ENCODE peak calls at places on chromosomes 7 and 10, in five cellular contexts. X is spleen, Q is hepatocyte, V is OCI-LY7, M is cardiac fibroblast. G is an unnamed sample.

GRCh38 chr7:23544913-23545354 is 13.2 kb upstream of the TRA2A start:
- DNase-seq in Q (peak; percentile 52), X (no peak), M (peak; percentile 43), V (peak; percentile 63), G (no peak)

GRCh38 chr10:99661370-99661749 is 2.1 kb downstream of the ENTPD7 start:
- DNase-seq in M (peak; percentile 65), X (no peak), Q (peak; percentile 26), V (no peak), G (no peak)

GRCh38 chr7:115218076-115218475 is 296.2 kb downstream of the MDFIC start:
- DNase-seq in Q (no peak), V (no peak), X (no peak), M (no peak), G (no peak)

GRCh38 chr10:131642966-131643365 is 257.8 kb upstream of the PPP2R2D start:
- DNase-seq in X (peak; percentile 32), Q (no peak), M (no peak), V (no peak), G (no peak)

GRCh38 chr7:122416316-122416925 is 111.9 kb upstream of the FEZF1 start:
- DNase-seq in V (no peak), Q (no peak), M (peak; percentile 10), X (no peak), G (no peak)

GRCh38 chr7:5692845-5693278 is 88.6 kb downstream of the RNF216 start:
- DNase-seq in X (no peak), M (peak; percentile 61), V (no peak), Q (no peak), G (no peak)

GRCh38 chr10:121818599-121818998 is 109.2 kb downstream of the ATE1 start:
- DNase-seq in Q (no peak), X (no peak), M (no peak), V (no peak), G (no peak)

GRCh38 chr10:69411476-69411875 is 5.2 kb downstream of the TACR2 start:
- DNase-seq in M (no peak), V (no peak), Q (no peak), X (no peak), G (no peak)

GRCh38 chr10:131747251-131747650 is 153.6 kb upstream of the PPP2R2D start:
- DNase-seq in V (no peak), X (no peak), Q (no peak), M (no peak), G (no peak)

GRCh38 chr7:134058980-134059379 is 68.2 kb upstream of the LRGUK start:
- DNase-seq in V (no peak), Q (no peak), M (peak; percentile 13), X (no peak), G (no peak)

GRCh38 chr10:102401735-102402511 is 6.4 kb downstream of the NFKB2 start:
- DNase-seq in Q (peak; percentile 70), X (no peak), M (peak; percentile 21), V (no peak), G (peak; percentile 40)

GRCh38 chr7:51601461-51601860 is 284.9 kb upstream of the COBL start:
- DNase-seq in Q (no peak), V (no peak), X (no peak), M (no peak), G (no peak)

GRCh38 chr7:30274641-30275040 is 9.8 kb upstream of the ZNRF2 start:
- DNase-seq in X (no peak), Q (no peak), V (peak; percentile 71), M (no peak), G (no peak)

GRCh38 chr10:105875050-105875449 is 1234.0 kb downstream of the SORCS3 start:
- DNase-seq in V (no peak), M (no peak), Q (no peak), X (no peak), G (no peak)

GRCh38 chr10:43857206-43857952 is 208.7 kb upstream of the ZNF32 start:
- DNase-seq in Q (no peak), M (peak; percentile 90), V (no peak), X (peak; percentile 41), G (no peak)

GRCh38 chr7:47786557-47787248 is 161.6 kb downstream of the PKD1L1 start:
- DNase-seq in M (peak; percentile 99), Q (peak; percentile 89), V (no peak), X (no peak), G (no peak)

GRCh38 chr7:100753750-100754149 is 20.4 kb downstream of the ZAN start:
- DNase-seq in Q (no peak), V (no peak), X (no peak), M (peak; percentile 11), G (no peak)

GRCh38 chr7:29255199-29255838 is 60.7 kb downstream of the CHN2 start:
- DNase-seq in V (no peak), M (no peak), X (no peak), Q (no peak), G (no peak)

GRCh38 chr7:78326870-78327269 is 528.3 kb downstream of the PHTF2 start:
- DNase-seq in V (no peak), Q (no peak), X (no peak), M (peak; percentile 5), G (no peak)

GRCh38 chr10:48306870-48307531 is 524 bp downstream of the MAPK8 start:
- DNase-seq in Q (peak; percentile 77), X (no peak), M (peak; percentile 60), V (no peak), G (no peak)

GRCh38 chr7:132609906-132610520 is 33.7 kb upstream of the PLXNA4 start:
- DNase-seq in X (no peak), M (no peak), V (no peak), Q (no peak), G (no peak)

GRCh38 chr7:151647874-151648273 is 128.2 kb upstream of the RHEB start:
- DNase-seq in V (no peak), X (no peak), Q (no peak), M (no peak), G (no peak)

GRCh38 chr10:74096777-74097176 is 53.9 kb downstream of the AP3M1 start:
- DNase-seq in V (peak; percentile 43), M (no peak), X (no peak), Q (no peak), G (no peak)

GRCh38 chr10:75887981-75888380 is 456.6 kb downstream of the LRMDA start:
- DNase-seq in M (no peak), X (no peak), V (no peak), Q (no peak), G (no peak)

GRCh38 chr7:2646336-2646679 is 14.5 kb downstream of the TTYH3 start:
- DNase-seq in X (no peak), M (no peak), Q (no peak), V (peak; percentile 48), G (no peak)

GRCh38 chr7:76054129-76055120 is 6.5 kb downstream of the MDH2 start:
- DNase-seq in M (peak; percentile 30), X (no peak), Q (peak; percentile 66), V (no peak), G (no peak)

GRCh38 chr10:49512121-49512809 is 26.7 kb downstream of the ERCC6 start:
- DNase-seq in M (peak; percentile 62), Q (peak; percentile 52), X (no peak), V (peak; percentile 56), G (no peak)

GRCh38 chr10:10353326-10353725 is 664.3 kb upstream of the CELF2 start:
- DNase-seq in X (no peak), M (no peak), Q (no peak), V (no peak), G (no peak)

GRCh38 chr10:124648738-124649137 is 95.4 kb downstream of the FAM53B start:
- DNase-seq in Q (peak; percentile 68), M (peak; percentile 89), V (no peak), X (peak; percentile 90), G (peak; percentile 84)

GRCh38 chr7:135320277-135320676 is 86.6 kb downstream of the STRA8 start:
- DNase-seq in Q (peak; percentile 59), X (no peak), M (peak; percentile 91), V (no peak), G (no peak)

GRCh38 chr10:106175760-106176377 is 988.6 kb downstream of the SORCS1 start:
- DNase-seq in V (peak; percentile 14), Q (peak; percentile 52), M (peak; percentile 56), X (no peak), G (no peak)

GRCh38 chr7:128697301-128697905 is 25.3 kb downstream of the GARIN1A start:
- DNase-seq in V (peak; percentile 45), X (peak; percentile 85), Q (peak; percentile 68), M (peak; percentile 68), G (peak; percentile 84)
- TF ChIP-seq CTCF in V (peak; percentile 53), X (no peak), Q (peak; percentile 26), M (peak; percentile 43), G (no peak)

GRCh38 chr10:80459047-80459865 is 5.1 kb downstream of the TSPAN14 start:
- DNase-seq in M (peak; percentile 75), Q (no peak), X (peak; percentile 93), V (peak; percentile 82), G (peak; percentile 82)
- TF ChIP-seq CTCF in M (peak; percentile 9), Q (peak; percentile 8), X (no peak), V (peak; percentile 55), G (no peak)

DNA sequence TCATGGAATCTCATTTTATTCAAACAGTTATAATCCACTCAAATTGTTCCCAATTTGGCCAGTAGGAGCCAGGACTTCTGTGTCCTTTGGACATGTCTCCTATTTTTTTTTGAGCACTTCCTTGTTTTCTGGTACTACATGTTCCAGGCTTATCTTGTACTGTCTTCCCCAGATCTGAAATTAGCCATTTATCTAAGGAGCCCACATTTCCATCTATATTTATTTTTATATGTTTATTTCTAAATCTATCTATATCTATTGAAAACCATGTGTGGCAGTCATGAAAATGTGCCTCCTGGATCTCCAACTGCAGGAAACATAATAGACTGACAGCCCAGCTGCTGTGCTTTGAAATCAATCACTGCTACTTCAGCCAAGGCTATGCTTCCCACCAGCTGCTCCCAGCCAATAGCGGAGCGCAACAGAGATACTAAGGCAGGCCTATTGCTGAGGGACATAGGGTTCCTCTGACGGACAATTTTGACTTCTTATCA is 147.1 kb downstream of the LRRC4 start:
- DNase-seq in M (no peak), V (no peak), Q (no peak), X (no peak), G (no peak)
- TF ChIP-seq CTCF in M (peak; percentile 2), V (no peak), Q (no peak), X (peak; percentile 46), G (no peak)

GRCh38 chr7:153380636-153381035 is 621.1 kb downstream of the ACTR3B start:
- DNase-seq in X (no peak), M (no peak), Q (no peak), V (no peak), G (no peak)
- TF ChIP-seq CTCF in X (no peak), M (no peak), Q (no peak), V (no peak), G (no peak)

DNA sequence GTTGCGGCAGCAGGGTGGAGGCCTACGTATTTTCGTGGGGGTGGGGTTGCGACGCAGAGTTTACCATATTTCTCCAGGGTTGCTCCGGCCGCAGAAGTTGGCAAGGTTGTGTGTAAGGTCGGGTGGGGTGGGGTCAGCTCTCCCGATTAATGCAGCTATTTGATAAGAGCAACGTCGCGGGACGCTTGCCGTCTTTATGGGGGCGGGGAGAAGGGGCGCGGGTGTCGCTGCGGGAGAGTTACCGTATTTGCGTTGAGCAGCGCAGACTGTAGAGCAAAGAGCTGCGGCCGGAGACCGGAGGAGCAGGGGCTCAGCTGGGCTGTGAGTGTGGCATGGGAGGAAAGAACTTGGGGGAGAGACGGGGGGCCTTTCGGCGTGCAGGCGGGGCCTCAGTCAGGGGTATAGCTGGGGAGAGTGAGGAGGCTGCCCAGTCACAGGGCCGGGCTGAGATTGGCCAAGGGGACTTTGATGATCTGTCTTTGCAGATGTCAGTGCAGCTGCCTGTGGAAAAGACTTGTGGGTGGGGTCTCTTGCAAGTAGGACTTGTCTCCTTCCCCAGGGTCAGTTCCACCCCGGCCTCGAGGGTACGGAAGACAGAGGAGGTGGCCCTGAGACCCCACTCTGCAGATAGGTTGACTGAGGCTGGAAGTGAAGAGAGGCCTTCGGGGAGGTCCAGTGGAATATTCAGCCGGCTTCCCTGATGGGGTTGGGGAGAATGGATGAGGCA is 26.6 kb downstream of the ZNF775 start:
- DNase-seq in M (peak; percentile 50), V (peak; percentile 64), X (peak; percentile 87), Q (peak; percentile 55), G (no peak)
- TF ChIP-seq CTCF in M (no peak), V (no peak), X (no peak), Q (no peak), G (no peak)

GRCh38 chr7:103887853-103888602 is 101.4 kb downstream of the RELN start:
- DNase-seq in M (no peak), Q (no peak), V (no peak), X (no peak), G (no peak)
- TF ChIP-seq CTCF in M (peak; percentile 27), Q (no peak), V (no peak), X (no peak), G (no peak)

G was measured in CD14-positive monocyte.